ENCODE peak calls at places on chromosomes 6 and 20, in ten cellular contexts. E, O, V, M, J, Q, K, B, P and W are unnamed samples.

GRCh38 chr6:136783495-136784270 is 8.6 kb downstream of the MAP3K5 start:
- DNase-seq in E (no peak), O (no peak), V (no peak), M (no peak), J (no peak), Q (no peak), K (no peak), B (no peak), P (no peak), W (no peak)

GRCh38 chr6:106631356-106631755 is 2.0 kb downstream of the QRSL1 start:
- DNase-seq in E (no peak), O (no peak), V (no peak), M (no peak), J (no peak), Q (no peak), K (no peak), B (no peak), P (peak), W (no peak)

GRCh38 chr6:111361648-111362047 is 121.4 kb downstream of the REV3L start:
- DNase-seq in E (no peak), O (peak), V (peak), M (no peak), J (peak), Q (no peak), K (no peak), B (peak), P (peak), W (peak)

GRCh38 chr6:39347906-39348585 is 25.5 kb upstream of the KCNK16 start:
- DNase-seq in E (peak), O (peak), V (peak), M (peak), J (peak), Q (peak), K (peak), B (peak), P (peak), W (peak)

GRCh38 chr20:25299801-25300200 is 51.9 kb downstream of the PYGB start:
- DNase-seq in E (no peak), O (no peak), V (no peak), M (no peak), J (no peak), Q (no peak), K (no peak), B (peak), P (no peak), W (peak)

GRCh38 chr6:132495604-132496079 is 17.3 kb downstream of the STX7 start:
- DNase-seq in E (no peak), O (no peak), V (no peak), M (no peak), J (no peak), Q (no peak), K (no peak), B (no peak), P (no peak), W (no peak)

GRCh38 chr20:5797843-5798462 is 47.8 kb downstream of the SHLD1 start:
- DNase-seq in E (no peak), O (no peak), V (no peak), M (no peak), J (no peak), Q (no peak), K (no peak), B (no peak), P (no peak), W (no peak)

GRCh38 chr20:47326718-47327137 is 29.8 kb downstream of the ZMYND8 start:
- DNase-seq in E (no peak), O (no peak), V (no peak), M (no peak), J (peak), Q (no peak), K (no peak), B (no peak), P (peak), W (no peak)

GRCh38 chr6:132715204-132715603 is 1.3 kb upstream of the VNN1 start:
- DNase-seq in E (no peak), O (peak), V (peak), M (peak), J (peak), Q (peak), K (no peak), B (peak), P (peak), W (peak)

GRCh38 chr20:59122377-59122932 is 41.2 kb upstream of the ZNF831 start:
- DNase-seq in E (no peak), O (no peak), V (no peak), M (no peak), J (no peak), Q (no peak), K (no peak), B (no peak), P (no peak), W (no peak)
- H3K27ac ChIP-seq in E (no peak), O (no peak), V (no peak), M (no peak), J (no peak), Q (no peak), K (peak), B (no peak), P (no peak), W (no peak)

GRCh38 chr6:160328447-160328846 is 19.7 kb upstream of the SLC22A3 start:
- DNase-seq in E (no peak), O (no peak), V (no peak), M (no peak), J (no peak), Q (no peak), K (no peak), B (no peak), P (no peak), W (no peak)

GRCh38 chr6:160327981-160328380 is 20.2 kb upstream of the SLC22A3 start:
- DNase-seq in E (no peak), O (no peak), V (no peak), M (no peak), J (no peak), Q (no peak), K (no peak), B (peak), P (no peak), W (no peak)

GRCh38 chr6:160331753-160332152 is 16.4 kb upstream of the SLC22A3 start:
- DNase-seq in E (no peak), O (no peak), V (no peak), M (no peak), J (no peak), Q (no peak), K (no peak), B (no peak), P (no peak), W (no peak)

GRCh38 chr6:160330621-160331020 is 17.6 kb upstream of the SLC22A3 start:
- DNase-seq in E (no peak), O (no peak), V (no peak), M (no peak), J (no peak), Q (no peak), K (no peak), B (no peak), P (no peak), W (no peak)

DNA sequence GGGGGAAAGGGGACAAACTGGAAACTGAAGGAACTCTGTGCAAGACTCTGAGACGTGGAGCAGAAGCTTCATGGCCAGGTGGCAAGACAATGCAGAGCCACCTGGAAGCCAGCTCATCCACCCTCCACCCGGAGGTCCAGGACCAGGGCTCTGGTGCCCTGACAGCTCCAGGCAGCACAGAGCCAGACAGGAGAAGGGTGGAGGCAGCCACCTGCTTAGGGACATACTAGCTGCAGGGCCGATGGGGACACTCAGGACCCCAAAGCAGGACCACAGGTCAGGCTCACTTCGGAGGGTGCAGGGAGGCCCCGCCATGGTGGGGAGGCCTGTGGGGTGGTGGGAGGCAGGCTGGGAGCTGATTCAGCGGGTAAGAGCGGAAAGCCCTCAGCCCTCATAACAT is 19.0 kb upstream of the SLC22A3 start:
- DNase-seq in E (no peak), O (no peak), V (no peak), M (no peak), J (no peak), Q (no peak), K (no peak), B (no peak), P (no peak), W (no peak)
- TF ChIP-seq CTCF in E (no peak), O (no peak), V (no peak), M (no peak), J (no peak), Q (no peak), K (no peak), B (no peak), P (no peak), W (no peak)

DNA sequence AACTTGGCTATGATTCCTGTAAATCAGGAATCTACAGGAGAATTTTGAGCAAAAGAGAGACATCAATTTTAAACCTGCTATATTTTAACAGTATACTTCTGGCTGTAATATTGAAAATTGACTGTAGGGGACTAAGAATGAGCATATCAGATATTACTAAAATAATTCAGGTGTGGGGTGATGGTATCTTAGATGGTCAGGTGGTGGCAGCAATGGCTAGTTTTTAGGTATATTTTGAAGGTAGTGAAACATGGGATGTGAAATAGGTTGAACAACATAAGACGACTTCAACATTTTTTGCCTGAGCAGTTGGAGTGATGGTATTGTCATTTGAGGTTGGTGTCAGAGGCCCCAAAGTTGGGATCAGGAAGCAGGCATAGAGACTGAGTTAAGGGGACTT is 32.1 kb downstream of the FAM83B start:
- DNase-seq in E (no peak), O (no peak), V (no peak), M (no peak), J (no peak), Q (no peak), K (no peak), B (no peak), P (no peak), W (no peak)
- H3K27ac ChIP-seq in E (no peak), O (no peak), V (no peak), M (no peak), J (no peak), Q (no peak), K (no peak), B (no peak), P (no peak), W (no peak)

GRCh38 chr20:35432430-35432735 is 5.6 kb downstream of the GDF5 start:
- DNase-seq in E (no peak), O (no peak), V (no peak), M (no peak), J (no peak), Q (no peak), K (no peak), B (no peak), P (no peak), W (no peak)
- TF ChIP-seq CTCF in E (no peak), O (no peak), V (no peak), M (no peak), J (no peak), Q (no peak), K (no peak), B (peak), P (no peak), W (no peak)

GRCh38 chr6:154536255-154536654 is 25.8 kb upstream of the CNKSR3 start:
- DNase-seq in E (no peak), O (no peak), V (no peak), M (no peak), J (no peak), Q (no peak), K (no peak), B (no peak), P (no peak), W (no peak)

GRCh38 chr6:154537486-154537885 is 27.0 kb upstream of the CNKSR3 start:
- DNase-seq in E (no peak), O (no peak), V (no peak), M (no peak), J (no peak), Q (no peak), K (no peak), B (no peak), P (no peak), W (no peak)

GRCh38 chr6:154538664-154539235 is 28.3 kb upstream of the CNKSR3 start:
- DNase-seq in E (no peak), O (no peak), V (no peak), M (no peak), J (no peak), Q (no peak), K (no peak), B (no peak), P (no peak), W (no peak)

GRCh38 chr6:154537942-154538341 is 27.5 kb upstream of the CNKSR3 start:
- DNase-seq in E (no peak), O (no peak), V (no peak), M (no peak), J (no peak), Q (no peak), K (no peak), B (no peak), P (no peak), W (no peak)

GRCh38 chr6:154536922-154537449 is 26.5 kb upstream of the CNKSR3 start:
- DNase-seq in E (no peak), O (no peak), V (no peak), M (no peak), J (no peak), Q (no peak), K (no peak), B (no peak), P (no peak), W (no peak)
- H3K27ac ChIP-seq in E (no peak), O (no peak), V (no peak), M (no peak), J (no peak), Q (peak), K (no peak), B (no peak), P (no peak), W (no peak)

GRCh38 chr20:34213213-34213612 is 28.0 kb upstream of the ASIP start:
- DNase-seq in E (no peak), O (no peak), V (no peak), M (no peak), J (no peak), Q (no peak), K (no peak), B (no peak), P (no peak), W (no peak)

GRCh38 chr20:34216382-34216742 is 24.9 kb upstream of the ASIP start:
- DNase-seq in E (no peak), O (no peak), V (no peak), M (no peak), J (no peak), Q (no peak), K (no peak), B (no peak), P (no peak), W (no peak)

GRCh38 chr20:34211591-34211990 is 29.6 kb upstream of the ASIP start:
- DNase-seq in E (no peak), O (no peak), V (no peak), M (no peak), J (no peak), Q (no peak), K (no peak), B (no peak), P (no peak), W (no peak)

GRCh38 chr20:34220581-34220980 is 20.6 kb upstream of the ASIP start:
- DNase-seq in E (no peak), O (no peak), V (no peak), M (no peak), J (peak), Q (no peak), K (no peak), B (peak), P (peak), W (peak)

DNA sequence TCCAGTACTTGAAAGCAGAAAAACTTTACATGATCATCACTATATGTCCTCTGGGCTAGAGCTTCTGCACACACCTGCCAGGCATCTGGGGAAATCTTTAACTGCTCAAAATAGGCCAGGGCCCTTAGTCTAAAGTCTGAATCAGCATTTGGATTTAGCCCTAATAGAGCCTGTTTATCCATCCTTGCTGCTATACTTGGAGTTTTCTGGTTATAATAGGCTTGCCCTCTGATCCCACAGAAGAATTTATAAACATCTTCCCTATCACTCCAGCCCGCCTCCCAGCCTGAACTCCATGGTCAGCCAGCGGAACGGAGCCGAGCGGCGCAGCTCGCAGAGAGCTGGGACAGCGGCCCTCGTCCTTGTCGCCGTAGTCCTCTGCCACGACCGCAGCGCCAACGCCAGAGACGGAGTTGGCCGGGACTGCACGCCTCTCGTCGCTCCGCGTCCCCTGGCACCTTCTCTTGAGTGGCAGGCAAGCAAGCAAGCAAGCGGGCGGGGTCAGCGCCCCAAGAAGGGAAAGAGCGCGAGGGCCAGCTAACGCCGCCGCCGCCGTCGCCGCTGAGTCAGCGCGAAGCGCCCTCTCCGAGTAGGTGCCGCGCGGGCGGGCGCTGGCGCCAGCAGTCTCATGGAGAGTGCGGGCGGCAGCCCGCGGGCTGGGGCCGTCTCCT is 25.4 kb upstream of the ASIP start:
- DNase-seq in E (peak), O (peak), V (peak), M (peak), J (peak), Q (peak), K (peak), B (peak), P (peak), W (peak)
- TF ChIP-seq CTCF in E (no peak), O (no peak), V (no peak), M (no peak), J (no peak), Q (no peak), K (no peak), B (no peak), P (no peak), W (no peak)

GRCh38 chr6:24549674-24550418 is 55.1 kb downstream of the ALDH5A1 start:
- DNase-seq in E (no peak), O (no peak), V (no peak), M (no peak), J (no peak), Q (no peak), K (no peak), B (no peak), P (no peak), W (no peak)
- H3K27ac ChIP-seq in E (no peak), O (no peak), V (no peak), M (no peak), J (no peak), Q (no peak), K (no peak), B (no peak), P (no peak), W (no peak)

GRCh38 chr6:127515794-127516675 is 3.1 kb downstream of the MTCL3 start:
- DNase-seq in E (no peak), O (peak), V (no peak), M (peak), J (peak), Q (peak), K (peak), B (peak), P (peak), W (peak)
- TF ChIP-seq CTCF in E (no peak), O (no peak), V (no peak), M (no peak), J (no peak), Q (no peak), K (no peak), B (peak), P (no peak), W (no peak)

GRCh38 chr20:38061109-38061508 is 27.6 kb downstream of the RPRD1B start:
- DNase-seq in E (no peak), O (no peak), V (no peak), M (no peak), J (no peak), Q (no peak), K (no peak), B (no peak), P (no peak), W (no peak)
- H3K27ac ChIP-seq in E (no peak), O (no peak), V (no peak), M (no peak), J (no peak), Q (no peak), K (no peak), B (no peak), P (no peak), W (no peak)